ENCODE peak calls at places on chromosomes 13 and 19, in four cellular contexts. Q, M, C and L are unnamed samples.

GRCh38 chr13:75258159-75258782 is 223.7 kb downstream of the TBC1D4 start:
- DNase-seq in Q (no peak), M (no peak), C (peak; percentile 23), L (no peak)

GRCh38 chr13:59898066-59898465 is 265.7 kb downstream of the DIAPH3 start:
- DNase-seq in Q (no peak), M (no peak), C (no peak), L (no peak)

GRCh38 chr19:7879102-7879770 is 5.0 kb upstream of the PRR36 start:
- DNase-seq in Q (no peak), M (no peak), C (no peak), L (no peak)

GRCh38 chr19:7885818-7886217 is 2.5 kb upstream of the LRRC8E start:
- DNase-seq in Q (no peak), M (no peak), C (no peak), L (no peak)

GRCh38 chr13:80669112-80669511 is 328.2 kb upstream of the SPRY2 start:
- DNase-seq in Q (no peak), M (no peak), C (no peak), L (no peak)

GRCh38 chr19:6100284-6100915 is 9.9 kb downstream of the RFX2 start:
- DNase-seq in Q (peak; percentile 47), M (no peak), C (no peak), L (no peak)

GRCh38 chr19:47186337-47187022 is 44.5 kb downstream of the BBC3 start:
- DNase-seq in Q (peak; percentile 68), M (peak; percentile 30), C (no peak), L (no peak)

GRCh38 chr19:44050740-44051653 is 839 bp upstream of the ZNF223 start:
- DNase-seq in Q (no peak), M (peak; percentile 50), C (no peak), L (no peak)

GRCh38 chr13:72850959-72851677 is 69.2 kb downstream of the PIBF1 start:
- DNase-seq in Q (no peak), M (no peak), C (no peak), L (no peak)

GRCh38 chr13:67469623-67470022 is 239.5 kb upstream of the PCDH9 start:
- DNase-seq in Q (no peak), M (no peak), C (no peak), L (no peak)
- TF ChIP-seq POLR2AphosphoS5 in Q (no peak), M (no peak), C (no peak), L (no peak)

GRCh38 chr19:34926685-34927375 is at the start of gene ZNF30:
- DNase-seq in Q (peak; percentile 95), M (peak; percentile 92), C (peak; percentile 48), L (no peak)
- TF ChIP-seq POLR2AphosphoS5 in Q (no peak), M (peak; percentile 65), C (peak; percentile 52), L (peak; percentile 77)

DNA sequence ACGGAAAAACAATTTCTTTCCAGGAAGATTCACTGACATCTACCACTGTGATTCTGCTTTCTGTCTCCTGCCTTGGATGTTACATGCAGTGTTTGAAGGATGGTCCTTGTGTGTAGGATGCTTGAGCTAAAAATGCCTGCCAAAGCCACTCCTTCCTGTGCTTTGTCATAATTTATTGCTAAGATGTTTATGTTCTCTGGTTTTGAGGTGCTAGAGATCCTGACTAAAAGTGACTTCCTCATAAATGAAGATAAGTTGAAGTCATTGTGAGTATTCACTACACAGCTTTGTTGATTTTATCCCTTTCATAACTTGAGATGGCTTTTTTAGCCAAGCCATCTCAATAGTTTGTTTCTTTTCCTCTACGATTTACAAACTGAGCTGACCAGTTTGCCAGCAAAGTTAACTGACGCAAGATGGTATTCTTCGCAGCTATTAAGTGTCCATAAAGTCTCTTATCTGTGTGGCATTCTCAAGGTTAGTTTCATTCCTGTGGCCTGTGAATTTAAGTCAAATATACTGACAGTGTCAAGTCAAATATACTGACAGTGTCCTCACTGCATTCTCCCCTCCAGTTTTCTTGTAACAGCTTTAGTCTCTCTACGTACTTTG is 15.7 kb upstream of the FBXL3 start:
- DNase-seq in Q (no peak), M (no peak), C (no peak), L (no peak)
- TF ChIP-seq POLR2AphosphoS5 in Q (peak; percentile 27), M (no peak), C (no peak), L (no peak)

GRCh38 chr19:1441677-1442438 is 3.7 kb downstream of the RPS15 start:
- DNase-seq in Q (no peak), M (no peak), C (no peak), L (no peak)

GRCh38 chr19:1440418-1440801 is 2.2 kb downstream of the RPS15 start:
- DNase-seq in Q (no peak), M (no peak), C (no peak), L (no peak)

GRCh38 chr19:1438933-1439358 is 750 bp downstream of the RPS15 start:
- DNase-seq in Q (no peak), M (no peak), C (no peak), L (no peak)

GRCh38 chr19:1438035-1438932 is at the start of gene RPS15:
- DNase-seq in Q (peak; percentile 96), M (peak; percentile 97), C (peak; percentile 90), L (no peak)

DNA sequence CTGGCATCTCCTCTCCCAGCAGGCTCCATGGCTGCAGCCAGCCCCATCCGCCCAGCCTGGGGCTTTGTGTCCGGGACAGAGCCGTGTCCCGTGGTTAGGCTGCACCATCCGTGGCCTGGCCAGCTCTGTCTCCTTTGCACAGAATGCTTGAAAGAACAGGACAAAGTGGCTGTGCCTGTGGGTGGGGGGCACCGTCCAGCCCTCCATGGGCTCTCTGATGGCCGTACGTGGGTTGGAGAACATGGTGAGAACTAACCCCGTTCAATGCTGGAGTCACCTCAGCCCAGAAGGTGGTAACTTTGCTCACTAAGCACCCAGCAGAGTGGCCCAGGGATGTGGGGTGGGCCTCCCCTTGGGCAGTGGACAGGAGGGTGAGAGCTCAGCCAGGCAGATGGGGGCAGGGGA is 2.8 kb downstream of the RPS15 start:
- DNase-seq in Q (no peak), M (no peak), C (no peak), L (no peak)
- TF ChIP-seq POLR2AphosphoS5 in Q (peak; percentile 69), M (no peak), C (no peak), L (no peak)

GRCh38 chr19:30207357-30207756 is 164.8 kb upstream of the ZNF536 start:
- DNase-seq in Q (no peak), M (no peak), C (no peak), L (peak; percentile 88)

GRCh38 chr19:30212574-30212973 is 159.6 kb upstream of the ZNF536 start:
- DNase-seq in Q (no peak), M (no peak), C (no peak), L (no peak)

GRCh38 chr19:30208661-30209060 is 163.5 kb upstream of the ZNF536 start:
- DNase-seq in Q (no peak), M (no peak), C (no peak), L (no peak)

GRCh38 chr19:30206187-30206586 is 166.0 kb upstream of the ZNF536 start:
- DNase-seq in Q (no peak), M (no peak), C (no peak), L (peak; percentile 34)

GRCh38 chr19:30209617-30210600 is 162.3 kb upstream of the ZNF536 start:
- DNase-seq in Q (no peak), M (no peak), C (no peak), L (peak; percentile 61)
- TF ChIP-seq POLR2AphosphoS5 in Q (no peak), M (no peak), C (no peak), L (no peak)